ENCODE peak calls at places on chromosomes 3 and 15, in four cellular contexts. K is GM12878, G is HepG2, X is K562. P is an unnamed sample.

GRCh38 chr3:112017081-112017480 is 17.5 kb upstream of the TMPRSS7 start:
- DNase-seq in K (no peak), G (no peak), X (no peak), P (no peak)

GRCh38 chr3:169172535-169172934 is 491.0 kb downstream of the MECOM start:
- DNase-seq in K (no peak), G (no peak), X (no peak), P (no peak)

GRCh38 chr3:197364410-197365071 is 66.1 kb upstream of the DLG1 start:
- DNase-seq in K (no peak), G (peak; percentile 97), X (no peak), P (no peak)

GRCh38 chr3:144762091-144762490 is 790.5 kb downstream of the DIPK2A start:
- DNase-seq in K (no peak), G (no peak), X (no peak), P (no peak)

GRCh38 chr15:60079210-60079609 is 75.1 kb downstream of the FOXB1 start:
- DNase-seq in K (no peak), G (no peak), X (no peak), P (peak; percentile 23)

GRCh38 chr15:57541805-57542504 is 49.7 kb upstream of the MYZAP start:
- DNase-seq in K (no peak), G (peak; percentile 44), X (peak; percentile 63), P (peak; percentile 53)

GRCh38 chr3:192930585-192930984 is 12.9 kb upstream of the MB21D2 start:
- DNase-seq in K (no peak), G (no peak), X (no peak), P (no peak)

GRCh38 chr3:38115645-38116427 is 21.1 kb downstream of the ACAA1 start:
- DNase-seq in K (no peak), G (no peak), X (no peak), P (no peak)

GRCh38 chr3:106620646-106621045 is 751.8 kb upstream of the CBLB start:
- DNase-seq in K (no peak), G (no peak), X (no peak), P (no peak)

GRCh38 chr3:143040264-143040879 is 39.0 kb downstream of the U2SURP start:
- DNase-seq in K (no peak), G (no peak), X (peak; percentile 36), P (no peak)

GRCh38 chr3:47193871-47194859 is 30.3 kb upstream of the SETD2 start:
- DNase-seq in K (no peak), G (no peak), X (peak; percentile 32), P (no peak)

GRCh38 chr15:48674876-48675275 is 29.4 kb upstream of the FBN1 start:
- DNase-seq in K (no peak), G (no peak), X (no peak), P (no peak)

GRCh38 chr3:117660941-117661635 is 951.5 kb downstream of the TUSC7 start:
- DNase-seq in K (no peak), G (no peak), X (no peak), P (no peak)

GRCh38 chr3:117666827-117667226 is 957.2 kb downstream of the TUSC7 start:
- DNase-seq in K (no peak), G (no peak), X (no peak), P (peak; percentile 12)

GRCh38 chr3:117661636-117662095 is 952.1 kb downstream of the TUSC7 start:
- DNase-seq in K (no peak), G (no peak), X (no peak), P (no peak)

GRCh38 chr3:117666316-117666715 is 956.7 kb downstream of the TUSC7 start:
- DNase-seq in K (no peak), G (no peak), X (no peak), P (no peak)

DNA sequence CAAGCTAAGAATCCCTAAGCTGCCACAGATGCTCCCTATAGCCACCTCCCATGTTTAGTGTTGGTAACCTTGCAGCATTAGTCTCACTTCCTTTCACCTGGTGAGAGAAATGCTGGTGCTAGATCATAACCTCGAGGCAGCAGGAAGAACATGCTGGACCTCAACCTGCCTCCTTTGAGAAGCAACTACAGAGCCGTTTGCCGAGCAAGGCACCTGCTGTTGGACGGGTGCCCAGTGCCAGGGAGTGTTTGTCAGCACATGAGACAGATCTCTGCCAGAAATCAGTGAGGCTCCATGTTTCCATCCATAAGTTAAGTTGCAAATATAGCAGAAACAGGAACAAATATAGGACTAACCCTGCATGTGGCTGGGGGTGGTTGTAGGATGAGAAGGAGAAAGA is 955.7 kb downstream of the TUSC7 start:
- DNase-seq in K (no peak), G (no peak), X (no peak), P (no peak)
- TF ChIP-seq FOXM1 in K (no peak), G (no peak), X (no peak), P (no peak)

GRCh38 chr3:12479919-12480425 is 4.3 kb upstream of the TSEN2 start:
- DNase-seq in K (no peak), G (peak; percentile 66), X (peak; percentile 62), P (peak; percentile 68)
- TF ChIP-seq TARDBP in K (no peak), G (no peak), X (no peak), P (no peak)

GRCh38 chr15:99514306-99514705 is 51.5 kb upstream of the MEF2A start:
- DNase-seq in K (no peak), G (no peak), X (no peak), P (no peak)

GRCh38 chr15:99509686-99510461 is 55.9 kb upstream of the MEF2A start:
- DNase-seq in K (no peak), G (no peak), X (no peak), P (no peak)

GRCh38 chr15:99511529-99511864 is 54.3 kb upstream of the MEF2A start:
- DNase-seq in K (no peak), G (no peak), X (no peak), P (no peak)

GRCh38 chr15:99508807-99509311 is 56.9 kb upstream of the MEF2A start:
- DNase-seq in K (no peak), G (no peak), X (no peak), P (no peak)

DNA sequence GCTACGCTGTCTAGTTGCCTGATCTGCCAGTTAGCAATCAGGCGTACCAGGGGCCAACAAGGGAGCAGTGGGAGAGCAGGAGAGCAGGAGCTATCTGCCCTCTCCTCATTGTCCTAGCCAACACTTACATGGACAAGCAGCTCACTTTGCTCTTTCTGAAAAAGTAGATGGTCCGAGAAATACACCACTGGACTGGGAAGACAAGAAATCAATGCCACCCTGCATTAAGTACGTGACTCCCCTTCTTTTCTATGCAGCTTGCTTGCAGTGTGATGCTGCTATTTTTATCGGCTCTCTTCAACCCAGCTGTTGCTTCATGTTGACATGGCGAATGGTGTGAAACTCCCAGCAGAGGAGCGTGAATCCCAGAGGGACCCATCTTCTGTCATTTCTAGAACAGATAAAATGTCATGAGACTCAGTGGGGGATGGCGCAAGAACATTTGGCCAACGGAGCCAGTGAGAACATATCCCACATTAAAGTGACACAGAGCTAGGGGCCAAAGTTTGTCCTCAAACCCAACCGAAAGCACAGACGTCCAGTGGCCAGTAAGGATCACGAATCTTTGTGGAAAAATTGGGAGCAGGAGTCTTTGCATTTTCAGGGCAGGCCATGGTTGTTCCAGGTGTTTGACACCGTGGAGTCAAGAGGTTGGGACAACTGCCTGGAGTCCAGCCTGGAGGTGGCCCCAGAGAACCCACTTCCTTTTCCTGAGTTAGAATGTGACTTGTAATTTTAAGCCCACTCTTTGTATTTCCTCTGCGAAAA is 53.7 kb upstream of the MEF2A start:
- DNase-seq in K (peak; percentile 99), G (no peak), X (no peak), P (no peak)
- TF ChIP-seq FOXK2 in K (no peak), G (no peak), X (no peak), P (no peak)

DNA sequence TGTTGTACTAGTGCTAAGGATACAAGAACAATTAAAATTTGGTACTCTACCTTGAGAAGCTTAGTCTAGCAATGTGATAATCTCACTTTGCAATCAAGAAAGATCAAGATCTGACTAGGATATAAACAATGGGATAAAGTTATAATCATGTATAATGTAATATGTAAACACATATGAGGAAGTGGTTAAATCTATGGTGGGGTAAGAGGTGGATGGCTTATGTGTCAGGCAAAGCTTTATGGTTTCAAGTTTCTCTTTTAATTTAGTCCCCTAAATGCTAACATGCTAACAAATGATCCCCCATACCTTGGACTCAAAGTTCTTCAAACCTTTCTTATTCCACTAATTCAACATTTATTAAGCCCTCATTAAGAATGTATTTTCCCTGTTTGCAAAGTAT is 2.5 kb downstream of the RSL24D1 start:
- DNase-seq in K (no peak), G (no peak), X (no peak), P (no peak)
- TF ChIP-seq FOXM1 in K (no peak), G (no peak), X (no peak), P (no peak)

GRCh38 chr3:51268132-51268531 is 117.0 kb upstream of the MANF start:
- DNase-seq in K (no peak), G (no peak), X (no peak), P (no peak)
- TF ChIP-seq TARDBP in K (no peak), G (no peak), X (no peak), P (no peak)

DNA sequence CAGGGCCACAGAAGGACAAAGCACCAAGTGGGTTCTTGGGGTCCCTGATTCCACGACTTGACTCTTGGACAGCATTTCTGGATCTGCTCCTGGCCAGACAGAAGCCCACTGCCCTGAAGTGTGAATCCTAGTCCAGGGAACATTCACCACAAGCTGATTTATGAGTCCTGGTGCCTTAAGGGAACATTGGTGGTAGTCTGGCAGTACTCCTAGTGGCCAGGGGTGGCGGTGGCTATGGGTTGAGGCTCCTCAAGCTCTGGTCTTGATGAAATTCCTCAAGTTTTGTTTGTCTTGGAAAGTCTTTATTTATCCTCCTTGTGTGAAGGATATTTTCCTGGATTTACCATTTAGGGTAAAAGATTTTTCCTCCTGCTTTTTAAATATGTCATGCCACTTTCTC is 307.5 kb downstream of the PYDC2 start:
- DNase-seq in K (no peak), G (no peak), X (no peak), P (no peak)
- TF ChIP-seq FOXK2 in K (no peak), G (no peak), X (no peak), P (no peak)

P was measured in HEK293T.